ENCODE peak calls at places on chromosome 12, in seven cellular contexts. F is A549, A is SK-N-SH, Q is IMR-90, G is astrocyte, R is GM23338, U is keratinocyte. L is an unnamed sample.
A peak's percentile ranks its signal among the peaks of the same experiment; 100 is the strongest.

GRCh38 chr12:116532986-116533342 is 26.2 kb upstream of the MAP1LC3B2 start:
- DNase-seq in F (no peak), A (no peak), Q (no peak), G (no peak), R (no peak), U (no peak), L (no peak)

GRCh38 chr12:98154850-98155249 is 360.5 kb upstream of the TMPO start:
- DNase-seq in F (peak; percentile 23), A (peak; percentile 26), Q (no peak), G (peak; percentile 48), R (peak; percentile 78), U (no peak), L (no peak)

GRCh38 chr12:89389755-89390661 is 37.7 kb upstream of the DUSP6 start:
- DNase-seq in F (no peak), A (no peak), Q (peak; percentile 54), G (peak; percentile 27), R (no peak), U (no peak), L (peak; percentile 39)

GRCh38 chr12:38892090-38892786 is 13.2 kb downstream of the CPNE8 start:
- DNase-seq in F (peak; percentile 96), A (no peak), Q (no peak), G (peak; percentile 35), R (no peak), U (no peak), L (peak; percentile 83)

GRCh38 chr12:107567871-107568619 is 117.6 kb upstream of the PWP1 start:
- DNase-seq in F (no peak), A (no peak), Q (no peak), G (no peak), R (no peak), U (no peak), L (no peak)

GRCh38 chr12:41189395-41190251 is 1.5 kb downstream of the PDZRN4 start:
- DNase-seq in F (no peak), A (peak; percentile 35), Q (no peak), G (no peak), R (peak; percentile 45), U (no peak), L (peak; percentile 34)

GRCh38 chr12:18861287-18861858 is 123.5 kb downstream of the CAPZA3 start:
- DNase-seq in F (peak; percentile 46), A (no peak), Q (peak; percentile 38), G (peak; percentile 6), R (no peak), U (no peak), L (peak; percentile 37)

GRCh38 chr12:28966049-28966778 is 182.9 kb upstream of the FAR2 start:
- DNase-seq in F (no peak), A (no peak), Q (peak; percentile 20), G (peak; percentile 77), R (no peak), U (no peak), L (no peak)

GRCh38 chr12:52346596-52346995 is 20.7 kb downstream of the KRT85 start:
- DNase-seq in F (no peak), A (no peak), Q (no peak), G (no peak), R (no peak), U (no peak), L (no peak)

GRCh38 chr12:75632452-75632851 is 121.0 kb upstream of the KRR1 start:
- DNase-seq in F (no peak), A (no peak), Q (no peak), G (no peak), R (peak; percentile 58), U (no peak), L (no peak)

GRCh38 chr12:93974252-93974651 is 174.1 kb upstream of the PLXNC1 start:
- DNase-seq in F (no peak), A (no peak), Q (no peak), G (peak; percentile 25), R (no peak), U (no peak), L (no peak)

GRCh38 chr12:47504775-47505446 is 200.9 kb downstream of the RPAP3 start:
- DNase-seq in F (no peak), A (no peak), Q (peak; percentile 82), G (peak; percentile 88), R (no peak), U (no peak), L (peak; percentile 35)

GRCh38 chr12:113724703-113725556 is 241.2 kb downstream of the RBM19 start:
- DNase-seq in F (no peak), A (peak; percentile 57), Q (no peak), G (no peak), R (no peak), U (no peak), L (no peak)

GRCh38 chr12:126191037-126191891 is 1126.0 kb downstream of the AACS start:
- DNase-seq in F (no peak), A (peak; percentile 14), Q (no peak), G (peak; percentile 4), R (peak; percentile 64), U (no peak), L (no peak)

GRCh38 chr12:108515916-108516315 is 839 bp downstream of the FICD start:
- DNase-seq in F (peak; percentile 26), A (no peak), Q (no peak), G (no peak), R (no peak), U (no peak), L (no peak)

GRCh38 chr12:67459173-67459572 is 189.4 kb upstream of the DYRK2 start:
- DNase-seq in F (no peak), A (no peak), Q (no peak), G (peak; percentile 23), R (no peak), U (no peak), L (no peak)

GRCh38 chr12:108854453-108855283 is 2.7 kb downstream of the SSH1 start:
- DNase-seq in F (peak; percentile 96), A (no peak), Q (peak; percentile 100), G (peak; percentile 100), R (no peak), U (no peak), L (peak; percentile 100)

GRCh38 chr12:116727902-116728301 is 10.0 kb downstream of the SPRING1 start:
- DNase-seq in F (no peak), A (no peak), Q (no peak), G (no peak), R (no peak), U (no peak), L (no peak)

GRCh38 chr12:19779393-19780056 is 340.2 kb downstream of the AEBP2 start:
- DNase-seq in F (no peak), A (no peak), Q (no peak), G (peak; percentile 46), R (peak; percentile 50), U (no peak), L (peak; percentile 22)

DNA sequence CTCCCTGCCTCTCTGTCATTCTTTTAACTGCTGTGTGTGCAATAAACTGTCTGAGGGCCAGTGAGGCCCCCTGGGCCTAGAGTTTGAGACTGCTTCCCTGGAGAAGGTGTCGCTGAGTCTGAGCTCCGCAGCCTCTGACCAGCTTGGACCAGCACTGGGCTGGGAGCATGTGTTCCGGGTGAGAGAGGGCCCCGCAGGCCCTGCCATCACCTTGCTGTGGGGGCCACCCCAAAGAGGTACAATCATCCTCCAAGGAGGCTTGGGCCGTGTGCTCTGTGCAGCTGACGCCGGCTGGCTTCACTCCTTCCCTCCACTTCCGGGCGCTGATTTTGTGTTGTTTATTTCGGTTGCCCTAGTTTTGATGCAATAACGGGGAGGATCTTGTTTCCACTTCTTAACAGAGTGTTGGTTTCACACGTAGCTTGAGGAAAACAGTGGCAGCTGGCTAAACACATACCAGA is 121.5 kb downstream of the TMEM132C start:
- DNase-seq in F (no peak), A (no peak), Q (no peak), G (no peak), R (no peak), U (no peak), L (no peak)
- H3K4me2 ChIP-seq in F (no peak overlapping the region), A (no peak overlapping the region), Q (no peak overlapping the region), G (no peak overlapping the region), R (no peak overlapping the region), U (no peak overlapping the region), L (no peak overlapping the region)

GRCh38 chr12:77062396-77062795 is 3.0 kb downstream of the E2F7 start:
- DNase-seq in F (no peak), A (no peak), Q (no peak), G (no peak), R (no peak), U (no peak), L (peak; percentile 68)
- H3K4me2 ChIP-seq in F (no peak overlapping the region), A (peak overlapping the region; percentile 77), Q (peak overlapping the region; percentile 68), G (peak overlapping the region; percentile 90), R (no peak overlapping the region), U (no peak overlapping the region), L (no peak overlapping the region)

GRCh38 chr12:1845010-1845409 is 24.6 kb downstream of the LRTM2 start:
- DNase-seq in F (no peak), A (no peak), Q (no peak), G (no peak), R (no peak), U (no peak), L (no peak)

GRCh38 chr12:1842183-1842904 is 22.0 kb downstream of the LRTM2 start:
- DNase-seq in F (no peak), A (no peak), Q (no peak), G (no peak), R (no peak), U (no peak), L (no peak)

GRCh38 chr12:1842905-1843640 is 22.7 kb downstream of the LRTM2 start:
- DNase-seq in F (no peak), A (no peak), Q (no peak), G (no peak), R (no peak), U (no peak), L (no peak)

GRCh38 chr12:1844223-1844622 is 23.9 kb downstream of the LRTM2 start:
- DNase-seq in F (no peak), A (no peak), Q (no peak), G (no peak), R (peak; percentile 9), U (no peak), L (no peak)

GRCh38 chr12:1843641-1844005 is 23.3 kb downstream of the LRTM2 start:
- DNase-seq in F (no peak), A (no peak), Q (no peak), G (no peak), R (no peak), U (no peak), L (no peak)
- H3K4me2 ChIP-seq in F (no peak overlapping the region), A (no peak overlapping the region), Q (no peak overlapping the region), G (no peak overlapping the region), R (no peak overlapping the region), U (no peak overlapping the region), L (no peak overlapping the region)

GRCh38 chr12:101852998-101853397 is 22.2 kb upstream of the GNPTAB start:
- DNase-seq in F (no peak), A (no peak), Q (no peak), G (no peak), R (no peak), U (no peak), L (no peak)

GRCh38 chr12:101854747-101855146 is 22.6 kb upstream of the DRAM1 start:
- DNase-seq in F (no peak), A (no peak), Q (no peak), G (no peak), R (no peak), U (no peak), L (no peak)

GRCh38 chr12:101857043-101857558 is 20.3 kb upstream of the DRAM1 start:
- DNase-seq in F (peak; percentile 42), A (no peak), Q (peak; percentile 81), G (peak; percentile 74), R (no peak), U (no peak), L (peak; percentile 67)

GRCh38 chr12:101855364-101855884 is 22.0 kb upstream of the DRAM1 start:
- DNase-seq in F (no peak), A (no peak), Q (peak; percentile 69), G (peak; percentile 46), R (no peak), U (no peak), L (peak; percentile 74)

GRCh38 chr12:101856030-101856429 is 21.4 kb upstream of the DRAM1 start:
- DNase-seq in F (no peak), A (no peak), Q (no peak), G (no peak), R (no peak), U (no peak), L (no peak)
- H3K4me2 ChIP-seq in F (no peak overlapping the region), A (no peak overlapping the region), Q (no peak overlapping the region), G (no peak overlapping the region), R (no peak overlapping the region), U (no peak overlapping the region), L (no peak overlapping the region)

L was measured in mesenchymal stem cell.